ENCODE peak calls at places on chromosomes 3 and 15, in nine cellular contexts. W, I, Z, H, X, V, A, Y and Q are unnamed samples.

GRCh38 chr3:32934150-32934742 is 17.2 kb upstream of the CCR4 start:
- DNase-seq in W (peak), I (peak), Z (no peak), H (no peak), X (no peak), V (no peak), A (no peak), Y (no peak), Q (no peak)

GRCh38 chr3:53880396-53881345 is 1.3 kb downstream of the ACTR8 start:
- DNase-seq in W (peak), I (peak), Z (no peak), H (no peak), X (no peak), V (no peak), A (no peak), Y (peak), Q (no peak)

GRCh38 chr3:112293368-112294321 is at the start of gene SLC9C1:
- DNase-seq in W (peak), I (peak), Z (peak), H (peak), X (peak), V (no peak), A (no peak), Y (peak), Q (peak)

GRCh38 chr3:148178508-148178907 is 519.2 kb upstream of the AGTR1 start:
- DNase-seq in W (no peak), I (no peak), Z (no peak), H (no peak), X (no peak), V (no peak), A (no peak), Y (peak), Q (no peak)

GRCh38 chr3:52216585-52217408 is 8.6 kb downstream of the TLR9 start:
- DNase-seq in W (peak), I (peak), Z (peak), H (peak), X (peak), V (no peak), A (peak), Y (peak), Q (peak)

GRCh38 chr15:101494251-101494796 is 4.8 kb upstream of the PCSK6 start:
- DNase-seq in W (no peak), I (no peak), Z (no peak), H (no peak), X (no peak), V (no peak), A (no peak), Y (no peak), Q (no peak)

GRCh38 chr15:36501063-36501678 is 78.3 kb upstream of the CDIN1 start:
- DNase-seq in W (peak), I (peak), Z (no peak), H (peak), X (peak), V (no peak), A (no peak), Y (peak), Q (peak)

GRCh38 chr3:88009066-88009465 is 49.7 kb downstream of the CGGBP1 start:
- DNase-seq in W (no peak), I (no peak), Z (no peak), H (no peak), X (no peak), V (no peak), A (no peak), Y (no peak), Q (no peak)

GRCh38 chr3:108757404-108757982 is at the start of gene RETNLB:
- DNase-seq in W (no peak), I (no peak), Z (no peak), H (no peak), X (no peak), V (no peak), A (no peak), Y (no peak), Q (peak)

GRCh38 chr3:169146112-169146665 is 517.3 kb downstream of the MECOM start:
- DNase-seq in W (peak), I (peak), Z (no peak), H (peak), X (peak), V (peak), A (peak), Y (peak), Q (peak)

GRCh38 chr3:13106308-13106970 is 33.2 kb upstream of the IQSEC1 start:
- DNase-seq in W (peak), I (no peak), Z (no peak), H (no peak), X (no peak), V (peak), A (peak), Y (no peak), Q (no peak)

GRCh38 chr15:31487811-31488436 is 161.3 kb downstream of the KLF13 start:
- DNase-seq in W (peak), I (no peak), Z (peak), H (no peak), X (no peak), V (no peak), A (peak), Y (peak), Q (peak)

GRCh38 chr15:74227968-74228722 is 8.0 kb upstream of the CCDC33 start:
- DNase-seq in W (no peak), I (peak), Z (no peak), H (peak), X (no peak), V (no peak), A (no peak), Y (no peak), Q (no peak)

GRCh38 chr3:9036327-9037112 is 73.2 kb upstream of the RAD18 start:
- DNase-seq in W (peak), I (peak), Z (peak), H (peak), X (no peak), V (peak), A (no peak), Y (peak), Q (peak)

GRCh38 chr3:14203521-14204079 is 25.0 kb downstream of the LSM3 start:
- DNase-seq in W (peak), I (peak), Z (peak), H (peak), X (peak), V (peak), A (no peak), Y (peak), Q (peak)

GRCh38 chr3:186452517-186452916 is 90.5 kb upstream of the DGKG start:
- DNase-seq in W (peak), I (peak), Z (no peak), H (no peak), X (no peak), V (no peak), A (no peak), Y (peak), Q (peak)

GRCh38 chr3:162398554-162398953 is 901.9 kb downstream of the OTOL1 start:
- DNase-seq in W (no peak), I (no peak), Z (no peak), H (no peak), X (no peak), V (no peak), A (no peak), Y (no peak), Q (no peak)

GRCh38 chr3:194195611-194196010 is 59.7 kb downstream of the HES1 start:
- DNase-seq in W (no peak), I (no peak), Z (no peak), H (no peak), X (no peak), V (no peak), A (no peak), Y (no peak), Q (no peak)

GRCh38 chr3:194196876-194197275 is 60.9 kb downstream of the HES1 start:
- DNase-seq in W (no peak), I (no peak), Z (no peak), H (no peak), X (no peak), V (no peak), A (no peak), Y (peak), Q (no peak)

GRCh38 chr3:194194757-194195086 is 58.8 kb downstream of the HES1 start:
- DNase-seq in W (no peak), I (no peak), Z (no peak), H (no peak), X (no peak), V (no peak), A (no peak), Y (no peak), Q (no peak)

GRCh38 chr3:194197396-194197960 is 61.5 kb downstream of the HES1 start:
- DNase-seq in W (no peak), I (no peak), Z (no peak), H (no peak), X (no peak), V (no peak), A (no peak), Y (no peak), Q (no peak)

GRCh38 chr3:194194051-194194756 is 58.3 kb downstream of the HES1 start:
- DNase-seq in W (no peak), I (no peak), Z (no peak), H (no peak), X (no peak), V (no peak), A (no peak), Y (no peak), Q (no peak)
- H3K4me3 ChIP-seq in W (no peak), I (no peak), Z (no peak), H (no peak), X (no peak), V (no peak), A (no peak), Y (no peak), Q (no peak)

GRCh38 chr3:101722394-101723173 is 1.8 kb upstream of the CEP97 start:
- DNase-seq in W (no peak), I (no peak), Z (no peak), H (no peak), X (no peak), V (no peak), A (no peak), Y (no peak), Q (no peak)

GRCh38 chr3:101724329-101725191 is at the start of gene CEP97:
- DNase-seq in W (peak), I (peak), Z (peak), H (peak), X (peak), V (peak), A (peak), Y (peak), Q (peak)

GRCh38 chr3:101719604-101720185 is 4.7 kb upstream of the CEP97 start:
- DNase-seq in W (no peak), I (peak), Z (no peak), H (no peak), X (no peak), V (no peak), A (no peak), Y (no peak), Q (no peak)

GRCh38 chr3:101720851-101721649 is 3.4 kb upstream of the CEP97 start:
- DNase-seq in W (peak), I (no peak), Z (no peak), H (no peak), X (no peak), V (no peak), A (no peak), Y (peak), Q (no peak)

DNA sequence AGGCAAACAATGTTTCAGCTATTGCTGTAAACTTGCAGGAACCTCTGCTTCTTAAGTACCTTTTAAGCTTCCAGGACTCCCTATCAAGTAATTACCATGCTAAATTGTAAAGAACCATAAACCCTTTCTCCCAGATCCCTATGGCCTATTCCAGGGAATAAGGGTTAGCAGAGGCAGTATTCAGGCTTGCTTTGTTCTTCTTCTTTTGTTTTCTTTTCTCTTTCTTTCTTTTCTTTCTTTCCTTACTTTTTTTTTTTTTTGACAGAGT is 2.8 kb upstream of the CEP97 start:
- DNase-seq in W (no peak), I (no peak), Z (no peak), H (no peak), X (no peak), V (no peak), A (no peak), Y (no peak), Q (no peak)
- H3K4me3 ChIP-seq in W (no peak), I (no peak), Z (no peak), H (no peak), X (no peak), V (no peak), A (no peak), Y (no peak), Q (no peak)

GRCh38 chr3:94159062-94159726 is 96.3 kb downstream of the NSUN3 start:
- DNase-seq in W (peak), I (peak), Z (no peak), H (no peak), X (no peak), V (no peak), A (no peak), Y (peak), Q (no peak)
- H3K4me3 ChIP-seq in W (peak), I (no peak), Z (no peak), H (no peak), X (no peak), V (no peak), A (no peak), Y (no peak), Q (no peak)

GRCh38 chr3:25151497-25151896 is 276.6 kb upstream of the RARB start:
- DNase-seq in W (no peak), I (peak), Z (no peak), H (no peak), X (no peak), V (no peak), A (no peak), Y (peak), Q (no peak)
- H3K4me3 ChIP-seq in W (no peak), I (no peak), Z (no peak), H (no peak), X (no peak), V (peak), A (peak), Y (peak), Q (no peak)